ENCODE peak calls at places on chromosomes 3 and 15, in six cellular contexts. M is neuronal stem cell, V is mesenchymal stem cell, K is mesendoderm, S is H1, L is H9. A is an unnamed sample.

GRCh38 chr15:98875309-98875708 is 132.3 kb downstream of the PGPEP1L start:
- DNase-seq in M (no peak), V (no peak), K (no peak), S (no peak), L (no peak), A (peak)

GRCh38 chr3:114899186-114899931 is 247.7 kb downstream of the ZBTB20 start:
- DNase-seq in M (no peak), V (no peak), K (no peak), S (no peak), L (no peak), A (no peak)

GRCh38 chr3:179189764-179190163 is 41.6 kb downstream of the PIK3CA start:
- DNase-seq in M (no peak), V (peak), K (no peak), S (no peak), L (no peak), A (peak)

GRCh38 chr3:50297384-50297775 is 1.8 kb downstream of the HYAL3 start:
- DNase-seq in M (no peak), V (no peak), K (no peak), S (no peak), L (no peak), A (no peak)

GRCh38 chr3:152426393-152426792 is 157.7 kb downstream of the MBNL1 start:
- DNase-seq in M (no peak), V (no peak), K (no peak), S (no peak), L (no peak), A (no peak)

GRCh38 chr3:141336672-141337522 is 31.4 kb upstream of the ZBTB38 start:
- DNase-seq in M (no peak), V (peak), K (no peak), S (no peak), L (no peak), A (peak)

GRCh38 chr3:177772908-177773557 is 575.8 kb upstream of the TBL1XR1 start:
- DNase-seq in M (no peak), V (no peak), K (no peak), S (no peak), L (no peak), A (no peak)

GRCh38 chr15:60392601-60392985 is 5.2 kb downstream of the ANXA2 start:
- DNase-seq in M (no peak), V (peak), K (peak), S (no peak), L (no peak), A (peak)

GRCh38 chr3:49163609-49164008 is 2.5 kb downstream of the CCDC71 start:
- DNase-seq in M (no peak), V (no peak), K (no peak), S (no peak), L (no peak), A (no peak)

GRCh38 chr15:42474857-42475256 is 16.1 kb downstream of the ZNF106 start:
- DNase-seq in M (no peak), V (no peak), K (no peak), S (no peak), L (no peak), A (no peak)

GRCh38 chr3:128875556-128876120 is 3.8 kb upstream of the ACAD9 start:
- DNase-seq in M (peak), V (peak), K (peak), S (peak), L (peak), A (no peak)

GRCh38 chr15:47517737-47518136 is 199.6 kb upstream of the SEMA6D start:
- DNase-seq in M (peak), V (peak), K (no peak), S (no peak), L (no peak), A (peak)

GRCh38 chr3:152235709-152236298 is 32.9 kb upstream of the MBNL1 start:
- DNase-seq in M (no peak), V (peak), K (peak), S (no peak), L (no peak), A (peak)

GRCh38 chr15:91101356-91101920 is 1.4 kb downstream of the SV2B start:
- DNase-seq in M (no peak), V (no peak), K (peak), S (no peak), L (no peak), A (no peak)

GRCh38 chr15:41511331-41512077 is 2.1 kb downstream of the LTK start:
- DNase-seq in M (no peak), V (no peak), K (no peak), S (peak), L (peak), A (no peak)

GRCh38 chr3:156298938-156299337 is 178.6 kb downstream of the KCNAB1 start:
- DNase-seq in M (no peak), V (no peak), K (no peak), S (no peak), L (no peak), A (no peak)

GRCh38 chr3:126971891-126972351 is 11.0 kb upstream of the PLXNA1 start:
- DNase-seq in M (no peak), V (peak), K (peak), S (no peak), L (peak), A (peak)

GRCh38 chr3:50559702-50560101 is 7.8 kb downstream of the C3orf18 start:
- DNase-seq in M (no peak), V (no peak), K (peak), S (no peak), L (no peak), A (no peak)

GRCh38 chr3:196996454-196997265 is 28.0 kb upstream of the PIGZ start:
- DNase-seq in M (no peak), V (no peak), K (no peak), S (no peak), L (peak), A (no peak)

GRCh38 chr3:4492240-4493007 is 724 bp upstream of the ITPR1 start:
- DNase-seq in M (peak), V (peak), K (peak), S (peak), L (peak), A (peak)

GRCh38 chr3:194824676-194825075 is 139.0 kb downstream of the FAM43A start:
- DNase-seq in M (no peak), V (no peak), K (no peak), S (no peak), L (no peak), A (peak)

GRCh38 chr15:25762015-25762662 is 101.0 kb downstream of the ATP10A start:
- DNase-seq in M (no peak), V (no peak), K (no peak), S (no peak), L (no peak), A (peak)

GRCh38 chr15:25862469-25863066 is 559 bp downstream of the ATP10A start:
- DNase-seq in M (no peak), V (no peak), K (peak), S (peak), L (peak), A (no peak)

GRCh38 chr3:58051196-58051595 is 43.0 kb downstream of the FLNB start:
- DNase-seq in M (no peak), V (peak), K (no peak), S (no peak), L (no peak), A (peak)

GRCh38 chr3:52221563-52222318 is 3.7 kb downstream of the TLR9 start:
- DNase-seq in M (no peak), V (no peak), K (no peak), S (peak), L (peak), A (no peak)

GRCh38 chr3:134315286-134316106 is 58.8 kb downstream of the AMOTL2 start:
- DNase-seq in M (no peak), V (peak), K (peak), S (peak), L (peak), A (peak)

GRCh38 chr15:74460298-74460697 is 662 bp downstream of the UBL7 start:
- DNase-seq in M (no peak), V (no peak), K (no peak), S (no peak), L (no peak), A (no peak)

GRCh38 chr15:68352401-68353062 is 75.0 kb downstream of the FEM1B start:
- DNase-seq in M (no peak), V (peak), K (no peak), S (no peak), L (no peak), A (peak)

GRCh38 chr3:195750797-195751520 is 30.2 kb downstream of the MUC20 start:
- DNase-seq in M (no peak), V (no peak), K (no peak), S (no peak), L (no peak), A (no peak)

GRCh38 chr3:107524214-107525100 is 1.7 kb downstream of the BBX start:
- DNase-seq in M (peak), V (peak), K (peak), S (no peak), L (peak), A (peak)

GRCh38 chr3:16070707-16071106 is 103.8 kb upstream of the GALNT15 start:
- DNase-seq in M (no peak), V (no peak), K (no peak), S (no peak), L (no peak), A (no peak)

GRCh38 chr3:13012228-13012691 is 61.0 kb downstream of the IQSEC1 start:
- DNase-seq in M (no peak), V (peak), K (no peak), S (no peak), L (no peak), A (peak)

GRCh38 chr3:162507397-162507796 is 1010.8 kb downstream of the OTOL1 start:
- DNase-seq in M (no peak), V (no peak), K (no peak), S (no peak), L (no peak), A (peak)

GRCh38 chr15:51131596-51132290 is 37.0 kb upstream of the TNFAIP8L3 start:
- DNase-seq in M (no peak), V (no peak), K (no peak), S (no peak), L (no peak), A (no peak)

GRCh38 chr15:51134416-51135199 is 39.9 kb upstream of the TNFAIP8L3 start:
- DNase-seq in M (no peak), V (no peak), K (no peak), S (no peak), L (no peak), A (no peak)

GRCh38 chr15:51133140-51133630 is 38.5 kb upstream of the TNFAIP8L3 start:
- DNase-seq in M (no peak), V (peak), K (no peak), S (no peak), L (no peak), A (no peak)

GRCh38 chr15:51130344-51130743 is 35.6 kb upstream of the TNFAIP8L3 start:
- DNase-seq in M (no peak), V (no peak), K (no peak), S (no peak), L (no peak), A (no peak)

GRCh38 chr15:51132384-51133139 is 37.9 kb upstream of the TNFAIP8L3 start:
- DNase-seq in M (peak), V (peak), K (peak), S (peak), L (peak), A (peak)
- H2BK15ac ChIP-seq in M (no peak), V (no peak), K (no peak), S (no peak), L (no peak), A (peak)

GRCh38 chr15:35669021-35669420 is 123.1 kb upstream of the DPH6 start:
- DNase-seq in M (no peak), V (no peak), K (peak), S (no peak), L (peak), A (no peak)
- H2BK15ac ChIP-seq in M (no peak), V (no peak), K (no peak), S (no peak), L (no peak), A (no peak)

GRCh38 chr3:72627276-72627675 is 221.0 kb downstream of the SHQ1 start:
- DNase-seq in M (no peak), V (no peak), K (no peak), S (no peak), L (no peak), A (no peak)
- H2BK15ac ChIP-seq in M (no peak), V (no peak), K (no peak), S (no peak), L (no peak), A (no peak)

DNA sequence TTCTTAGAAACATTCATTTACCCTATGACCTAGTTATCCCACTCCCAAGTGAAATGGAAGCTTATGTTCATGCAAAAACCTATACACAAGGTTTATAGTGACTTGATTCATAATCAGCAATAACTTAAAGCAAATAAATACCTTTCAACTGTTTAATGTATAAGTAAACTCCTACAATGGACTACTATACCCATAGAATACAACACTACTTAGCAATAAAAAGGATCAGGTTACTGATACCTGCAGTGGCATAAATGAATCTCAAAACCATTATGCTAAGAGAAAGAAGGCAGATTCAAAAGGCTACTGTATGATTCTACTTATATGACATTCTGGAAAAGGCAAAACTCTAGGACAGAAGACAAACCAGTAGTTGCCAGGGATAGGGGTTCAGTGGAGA is 8.3 kb upstream of the POLR2M start:
- DNase-seq in M (no peak), V (no peak), K (no peak), S (no peak), L (no peak), A (no peak)
- H2BK15ac ChIP-seq in M (no peak), V (no peak), K (no peak), S (no peak), L (no peak), A (no peak)

A was measured in IMR-90.